ENCODE peak calls at places on chromosomes 13 and 19, in six cellular contexts. K, Y, Q, U, R and V are unnamed samples.
A peak's percentile ranks its signal among the peaks of the same experiment; 100 is the strongest.

GRCh38 chr19:11264452-11265176 is 2.3 kb upstream of the DOCK6 start:
- DNase-seq in K (no peak), Y (no peak), Q (peak; percentile 88), U (no peak), R (no peak), V (no peak)

GRCh38 chr19:45402469-45403070 is 2.3 kb downstream of the PPP1R13L start:
- DNase-seq in K (peak; percentile 62), Y (no peak), Q (peak; percentile 67), U (no peak), R (no peak), V (no peak)

GRCh38 chr13:105847532-105848295 is 687.7 kb downstream of the EFNB2 start:
- DNase-seq in K (no peak), Y (no peak), Q (no peak), U (no peak), R (no peak), V (no peak)

GRCh38 chr19:1074512-1075283 is 7.7 kb downstream of the ARHGAP45 start:
- DNase-seq in K (no peak), Y (peak; percentile 93), Q (peak; percentile 94), U (peak; percentile 93), R (no peak), V (peak; percentile 91)

GRCh38 chr19:48560095-48560530 is 8.1 kb downstream of the SULT2B1 start:
- DNase-seq in K (no peak), Y (no peak), Q (no peak), U (peak; percentile 29), R (no peak), V (no peak)

GRCh38 chr19:4523306-4524110 is 5.2 kb upstream of the PLIN4 start:
- DNase-seq in K (peak; percentile 39), Y (no peak), Q (peak; percentile 59), U (peak; percentile 42), R (no peak), V (peak; percentile 31)

GRCh38 chr19:13484141-13484540 is 22.1 kb downstream of the CACNA1A start:
- DNase-seq in K (no peak), Y (no peak), Q (no peak), U (no peak), R (no peak), V (no peak)

GRCh38 chr13:32309812-32310706 is 5.1 kb downstream of the ZAR1L start:
- DNase-seq in K (no peak), Y (no peak), Q (peak; percentile 12), U (peak; percentile 43), R (peak; percentile 36), V (peak; percentile 48)

GRCh38 chr19:58117841-58118575 is 20.0 kb upstream of the ZSCAN18 start:
- DNase-seq in K (no peak), Y (no peak), Q (no peak), U (no peak), R (no peak), V (no peak)

GRCh38 chr19:49678970-49679831 is 2.1 kb downstream of the PRMT1 start:
- DNase-seq in K (no peak), Y (no peak), Q (no peak), U (no peak), R (no peak), V (no peak)

GRCh38 chr19:13012690-13013608 is 17.7 kb downstream of the NFIX start:
- DNase-seq in K (no peak), Y (no peak), Q (peak; percentile 74), U (peak; percentile 83), R (no peak), V (peak; percentile 49)

GRCh38 chr19:1068111-1069001 is 1.4 kb downstream of the ARHGAP45 start:
- DNase-seq in K (no peak), Y (no peak), Q (peak; percentile 66), U (peak; percentile 86), R (no peak), V (peak; percentile 88)

GRCh38 chr19:10334340-10335148 is 1.2 kb upstream of the RAVER1 start:
- DNase-seq in K (peak; percentile 86), Y (peak; percentile 97), Q (peak; percentile 97), U (peak; percentile 60), R (peak; percentile 89), V (peak; percentile 52)